ENCODE peak calls at places on chromosomes 3 and 15, in five cellular contexts. T is NCI-H1930, A is WTC11, L is A172, Z is osteocyte. F is an unnamed sample.

GRCh38 chr15:98529205-98530145 is 118.9 kb upstream of the IGF1R start:
- DNase-seq in T (no peak), A (no peak), L (no peak), Z (no peak), F (no peak)

GRCh38 chr3:14507345-14507741 is 32.8 kb downstream of the GRIP2 start:
- DNase-seq in T (no peak), A (no peak), L (no peak), Z (no peak), F (no peak)

GRCh38 chr3:146184616-146185015 is 23.6 kb upstream of the PLOD2 start:
- DNase-seq in T (no peak), A (no peak), L (peak; percentile 50), Z (no peak), F (no peak)

GRCh38 chr15:33453761-33454160 is 143.0 kb downstream of the RYR3 start:
- DNase-seq in T (no peak), A (no peak), L (no peak), Z (no peak), F (no peak)

GRCh38 chr15:95884276-95884675 is 446.2 kb upstream of the NR2F2 start:
- DNase-seq in T (no peak), A (no peak), L (no peak), Z (no peak), F (peak; percentile 9)

GRCh38 chr3:187798531-187799520 is 53.6 kb upstream of the BCL6 start:
- DNase-seq in T (no peak), A (no peak), L (no peak), Z (no peak), F (no peak)

GRCh38 chr3:7977245-7978103 is 524.1 kb upstream of the LMCD1 start:
- DNase-seq in T (no peak), A (no peak), L (peak; percentile 81), Z (no peak), F (no peak)

GRCh38 chr15:33161209-33161608 is 33.3 kb downstream of the FMN1 start:
- DNase-seq in T (no peak), A (no peak), L (no peak), Z (no peak), F (no peak)

GRCh38 chr3:183695569-183696364 is 1.8 kb upstream of the YEATS2 start:
- DNase-seq in T (no peak), A (no peak), L (no peak), Z (peak; percentile 63), F (no peak)

GRCh38 chr3:40073310-40074007 is 236.0 kb upstream of the EIF1B start:
- DNase-seq in T (no peak), A (peak; percentile 48), L (no peak), Z (no peak), F (no peak)

GRCh38 chr3:44892689-44893088 is 18.3 kb downstream of the TGM4 start:
- DNase-seq in T (no peak), A (no peak), L (peak; percentile 45), Z (no peak), F (no peak)

GRCh38 chr3:151873433-151873832 is at the start of gene SUCNR1:
- DNase-seq in T (no peak), A (no peak), L (peak; percentile 94), Z (no peak), F (no peak)

GRCh38 chr3:128878556-128879124 is 780 bp upstream of the ACAD9 start:
- DNase-seq in T (no peak), A (no peak), L (peak; percentile 75), Z (no peak), F (no peak)

GRCh38 chr15:49558924-49559323 is 61.7 kb downstream of the FAM227B start:
- DNase-seq in T (no peak), A (no peak), L (no peak), Z (no peak), F (no peak)

F was measured in iPS DF 6.9.